ENCODE peak calls at places on chromosomes 1 and 21, in five cellular contexts. B is HL-60, H is left ventricle myocardium inferior, S is fibroblast of lung, E is neuronal stem cell. R is an unnamed sample.

GRCh38 chr1:172609528-172609927 is 49.4 kb upstream of the FASLG start:
- DNase-seq in B (no peak), H (no peak), S (peak), E (no peak), R (no peak)

GRCh38 chr1:62924983-62925790 is 141.3 kb downstream of the ATG4C start:
- DNase-seq in B (no peak), H (no peak), S (no peak), E (no peak), R (no peak)

GRCh38 chr21:45538381-45539045 is 3.7 kb downstream of the SLC19A1 start:
- DNase-seq in B (no peak), H (peak), S (no peak), E (no peak), R (no peak)

GRCh38 chr21:16002872-16003466 is 273.2 kb downstream of the USP25 start:
- DNase-seq in B (no peak), H (no peak), S (peak), E (no peak), R (no peak)

GRCh38 chr1:6121021-6121421 is 59.1 kb downstream of the CHD5 start:
- DNase-seq in B (no peak), H (no peak), S (no peak), E (no peak), R (no peak)

GRCh38 chr1:194024659-194025058 is 838.2 kb upstream of the B3GALT2 start:
- DNase-seq in B (no peak), H (no peak), S (peak), E (no peak), R (no peak)

GRCh38 chr21:42463861-42464515 is 32.0 kb downstream of the RSPH1 start:
- DNase-seq in B (no peak), H (no peak), S (peak), E (peak), R (no peak)

GRCh38 chr1:87778896-87779295 is 450.2 kb downstream of the LMO4 start:
- DNase-seq in B (no peak), H (no peak), S (no peak), E (no peak), R (no peak)

GRCh38 chr1:27772932-27773731 is at the start of gene STX12:
- DNase-seq in B (peak), H (peak), S (peak), E (peak), R (peak)

GRCh38 chr1:178051071-178051470 is 42.8 kb upstream of the RASAL2 start:
- DNase-seq in B (no peak), H (no peak), S (no peak), E (no peak), R (no peak)

GRCh38 chr1:116711061-116711582 is 43.1 kb upstream of the CD2 start:
- DNase-seq in B (no peak), H (no peak), S (no peak), E (no peak), R (peak)

GRCh38 chr1:155128755-155129473 is 1.2 kb downstream of the EFNA1 start:
- DNase-seq in B (no peak), H (peak), S (no peak), E (no peak), R (no peak)

GRCh38 chr1:155961937-155962336 is 16.4 kb downstream of the ARHGEF2 start:
- DNase-seq in B (no peak), H (peak), S (peak), E (no peak), R (no peak)

GRCh38 chr1:198937231-198938031 is 298.6 kb downstream of the PTPRC start:
- DNase-seq in B (peak), H (no peak), S (peak), E (no peak), R (no peak)

GRCh38 chr1:155277896-155278688 is 829 bp downstream of the HCN3 start:
- DNase-seq in B (peak), H (peak), S (peak), E (peak), R (peak)

GRCh38 chr1:53835491-53835890 is 2.6 kb downstream of the NDC1 start:
- DNase-seq in B (no peak), H (no peak), S (no peak), E (no peak), R (no peak)

GRCh38 chr1:81717230-81717629 is 83.5 kb upstream of the ADGRL2 start:
- DNase-seq in B (no peak), H (no peak), S (peak), E (no peak), R (no peak)

GRCh38 chr1:56577859-56578663 is 1.3 kb downstream of the PLPP3 start:
- DNase-seq in B (no peak), H (peak), S (peak), E (no peak), R (no peak)